ENCODE peak calls at places on chromosome 2, in seven cellular contexts. T, K, O, I, U, M and Z are unnamed samples.

GRCh38 chr2:69026026-69026425 is 13.0 kb downstream of the ANTXR1 start:
- DNase-seq in T (no peak), K (no peak), O (no peak), I (peak), U (no peak), M (no peak), Z (peak)

GRCh38 chr2:185645529-185645928 is 93.1 kb upstream of the FSIP2 start:
- DNase-seq in T (no peak), K (no peak), O (no peak), I (no peak), U (no peak), M (no peak), Z (no peak)

GRCh38 chr2:217331577-217332139 is 471.8 kb upstream of the TNP1 start:
- DNase-seq in T (no peak), K (no peak), O (peak), I (peak), U (no peak), M (no peak), Z (peak)

GRCh38 chr2:107595749-107596148 is 230.9 kb upstream of the RGPD4 start:
- DNase-seq in T (no peak), K (no peak), O (peak), I (no peak), U (no peak), M (no peak), Z (peak)

GRCh38 chr2:67259581-67260347 is 137.4 kb upstream of the ETAA1 start:
- DNase-seq in T (no peak), K (no peak), O (peak), I (peak), U (no peak), M (no peak), Z (peak)

GRCh38 chr2:10332402-10333246 is 29.9 kb downstream of the HPCAL1 start:
- DNase-seq in T (no peak), K (no peak), O (no peak), I (no peak), U (no peak), M (peak), Z (no peak)

GRCh38 chr2:168165418-168165817 is 82.0 kb downstream of the STK39 start:
- DNase-seq in T (no peak), K (no peak), O (no peak), I (peak), U (no peak), M (no peak), Z (peak)

GRCh38 chr2:64966839-64967238 is 22.4 kb upstream of the SLC1A4 start:
- DNase-seq in T (no peak), K (no peak), O (no peak), I (no peak), U (no peak), M (no peak), Z (no peak)

GRCh38 chr2:225334524-225334923 is 65.0 kb upstream of the NYAP2 start:
- DNase-seq in T (peak), K (no peak), O (no peak), I (peak), U (no peak), M (no peak), Z (no peak)

GRCh38 chr2:119197529-119198266 is 25.9 kb upstream of the STEAP3 start:
- DNase-seq in T (no peak), K (no peak), O (no peak), I (no peak), U (no peak), M (no peak), Z (no peak)

GRCh38 chr2:219252900-219253752 is at the start of gene TUBA4B:
- DNase-seq in T (no peak), K (peak), O (peak), I (no peak), U (no peak), M (no peak), Z (peak)

GRCh38 chr2:136281281-136282117 is 163.6 kb upstream of the CXCR4 start:
- DNase-seq in T (peak), K (no peak), O (no peak), I (no peak), U (peak), M (peak), Z (no peak)

GRCh38 chr2:65017335-65017734 is 28.1 kb downstream of the SLC1A4 start:
- DNase-seq in T (no peak), K (peak), O (no peak), I (no peak), U (no peak), M (no peak), Z (no peak)

GRCh38 chr2:160411167-160411566 is 82.4 kb downstream of the RBMS1 start:
- DNase-seq in T (no peak), K (peak), O (peak), I (no peak), U (no peak), M (no peak), Z (peak)